ENCODE peak calls at places on chromosomes 13 and 19, in five cellular contexts. One of them, this sample, is unnamed.

GRCh38 chr19:7784856-7785255 is 21.8 kb downstream of the CLEC4M start:
- DNase-seq in posterior cingulate gyrus: no peak
- DNase-seq in hypothalamus: no peak
- DNase-seq in activated effector memory CD4-positive, alpha-beta T cell treated with anti-CD3 and anti-CD28 coated beads, Interleukin-2, amount 50 U/mL, for 16 hours: no peak
- DNase-seq in mucosa of descending colon: no peak
- DNase-seq in this sample: no peak

GRCh38 chr19:40510526-40511115 is 43.8 kb downstream of the SPTBN4 start:
- DNase-seq in hypothalamus: no peak
- DNase-seq in activated effector memory CD4-positive, alpha-beta T cell treated with anti-CD3 and anti-CD28 coated beads, Interleukin-2, amount 50 U/mL, for 16 hours: no peak
- DNase-seq in posterior cingulate gyrus: no peak
- DNase-seq in mucosa of descending colon: no peak
- DNase-seq in this sample: no peak

GRCh38 chr13:99258210-99258860 is at the start of gene GPR18:
- DNase-seq in hypothalamus: no peak
- DNase-seq in posterior cingulate gyrus: no peak
- DNase-seq in activated effector memory CD4-positive, alpha-beta T cell treated with anti-CD3 and anti-CD28 coated beads, Interleukin-2, amount 50 U/mL, for 16 hours: peak
- DNase-seq in mucosa of descending colon: no peak
- DNase-seq in this sample: no peak

GRCh38 chr13:42064259-42064658 is 15.8 kb downstream of the DGKH start:
- DNase-seq in hypothalamus: no peak
- DNase-seq in posterior cingulate gyrus: no peak
- DNase-seq in mucosa of descending colon: no peak
- DNase-seq in activated effector memory CD4-positive, alpha-beta T cell treated with anti-CD3 and anti-CD28 coated beads, Interleukin-2, amount 50 U/mL, for 16 hours: no peak
- DNase-seq in this sample: no peak

GRCh38 chr13:26255717-26256277 is 1.9 kb downstream of the CDK8 start:
- DNase-seq in posterior cingulate gyrus: no peak
- DNase-seq in mucosa of descending colon: no peak
- DNase-seq in hypothalamus: no peak
- DNase-seq in activated effector memory CD4-positive, alpha-beta T cell treated with anti-CD3 and anti-CD28 coated beads, Interleukin-2, amount 50 U/mL, for 16 hours: no peak
- DNase-seq in this sample: no peak

GRCh38 chr13:107866007-107866665 is 349.2 kb downstream of the LIG4 start:
- DNase-seq in posterior cingulate gyrus: peak
- DNase-seq in activated effector memory CD4-positive, alpha-beta T cell treated with anti-CD3 and anti-CD28 coated beads, Interleukin-2, amount 50 U/mL, for 16 hours: no peak
- DNase-seq in mucosa of descending colon: peak
- DNase-seq in hypothalamus: no peak
- DNase-seq in this sample: no peak

GRCh38 chr19:12156254-12157058 is at the start of gene ZNF625:
- DNase-seq in mucosa of descending colon: peak
- DNase-seq in activated effector memory CD4-positive, alpha-beta T cell treated with anti-CD3 and anti-CD28 coated beads, Interleukin-2, amount 50 U/mL, for 16 hours: peak
- DNase-seq in posterior cingulate gyrus: peak
- DNase-seq in hypothalamus: peak
- DNase-seq in this sample: peak

GRCh38 chr19:8361921-8362793 is 1.8 kb upstream of the ANGPTL4 start:
- DNase-seq in hypothalamus: peak
- DNase-seq in posterior cingulate gyrus: peak
- DNase-seq in mucosa of descending colon: peak
- DNase-seq in activated effector memory CD4-positive, alpha-beta T cell treated with anti-CD3 and anti-CD28 coated beads, Interleukin-2, amount 50 U/mL, for 16 hours: no peak
- DNase-seq in this sample: peak

GRCh38 chr13:51221108-51221507 is 1.1 kb upstream of the FAM124A start:
- DNase-seq in activated effector memory CD4-positive, alpha-beta T cell treated with anti-CD3 and anti-CD28 coated beads, Interleukin-2, amount 50 U/mL, for 16 hours: no peak
- DNase-seq in posterior cingulate gyrus: no peak
- DNase-seq in hypothalamus: no peak
- DNase-seq in mucosa of descending colon: no peak
- DNase-seq in this sample: no peak

GRCh38 chr13:110128546-110128945 is 178.4 kb downstream of the COL4A1 start:
- DNase-seq in mucosa of descending colon: no peak
- DNase-seq in activated effector memory CD4-positive, alpha-beta T cell treated with anti-CD3 and anti-CD28 coated beads, Interleukin-2, amount 50 U/mL, for 16 hours: no peak
- DNase-seq in hypothalamus: no peak
- DNase-seq in posterior cingulate gyrus: no peak
- DNase-seq in this sample: no peak

GRCh38 chr13:49569993-49570689 is 15.2 kb downstream of the RCBTB1 start:
- DNase-seq in hypothalamus: no peak
- DNase-seq in posterior cingulate gyrus: no peak
- DNase-seq in activated effector memory CD4-positive, alpha-beta T cell treated with anti-CD3 and anti-CD28 coated beads, Interleukin-2, amount 50 U/mL, for 16 hours: no peak
- DNase-seq in mucosa of descending colon: no peak
- DNase-seq in this sample: no peak

GRCh38 chr13:24159921-24160324 is 597 bp upstream of the SPATA13 start:
- DNase-seq in hypothalamus: no peak
- DNase-seq in posterior cingulate gyrus: no peak
- DNase-seq in mucosa of descending colon: no peak
- DNase-seq in activated effector memory CD4-positive, alpha-beta T cell treated with anti-CD3 and anti-CD28 coated beads, Interleukin-2, amount 50 U/mL, for 16 hours: no peak
- DNase-seq in this sample: peak

GRCh38 chr13:99873141-99873540 is 98.4 kb downstream of the ZIC5 start:
- DNase-seq in posterior cingulate gyrus: no peak
- DNase-seq in mucosa of descending colon: no peak
- DNase-seq in hypothalamus: no peak
- DNase-seq in activated effector memory CD4-positive, alpha-beta T cell treated with anti-CD3 and anti-CD28 coated beads, Interleukin-2, amount 50 U/mL, for 16 hours: no peak
- DNase-seq in this sample: no peak

GRCh38 chr13:90453342-90453741 is 894.1 kb upstream of the MIR17HG start:
- DNase-seq in activated effector memory CD4-positive, alpha-beta T cell treated with anti-CD3 and anti-CD28 coated beads, Interleukin-2, amount 50 U/mL, for 16 hours: no peak
- DNase-seq in posterior cingulate gyrus: no peak
- DNase-seq in mucosa of descending colon: no peak
- DNase-seq in hypothalamus: no peak
- DNase-seq in this sample: no peak

GRCh38 chr13:77492982-77493381 is 42.5 kb upstream of the SCEL start:
- DNase-seq in mucosa of descending colon: no peak
- DNase-seq in activated effector memory CD4-positive, alpha-beta T cell treated with anti-CD3 and anti-CD28 coated beads, Interleukin-2, amount 50 U/mL, for 16 hours: no peak
- DNase-seq in posterior cingulate gyrus: no peak
- DNase-seq in hypothalamus: no peak
- DNase-seq in this sample: no peak

GRCh38 chr13:62049992-62050391 is 634.3 kb upstream of the PCDH20 start:
- DNase-seq in hypothalamus: no peak
- DNase-seq in mucosa of descending colon: no peak
- DNase-seq in posterior cingulate gyrus: no peak
- DNase-seq in activated effector memory CD4-positive, alpha-beta T cell treated with anti-CD3 and anti-CD28 coated beads, Interleukin-2, amount 50 U/mL, for 16 hours: no peak
- DNase-seq in this sample: no peak

GRCh38 chr13:24650157-24650556 is 30.1 kb upstream of the ATP12A start:
- DNase-seq in activated effector memory CD4-positive, alpha-beta T cell treated with anti-CD3 and anti-CD28 coated beads, Interleukin-2, amount 50 U/mL, for 16 hours: no peak
- DNase-seq in mucosa of descending colon: no peak
- DNase-seq in hypothalamus: no peak
- DNase-seq in posterior cingulate gyrus: no peak
- DNase-seq in this sample: no peak

GRCh38 chr19:15371119-15371518 is 8.5 kb downstream of the AKAP8 start:
- DNase-seq in mucosa of descending colon: peak
- DNase-seq in activated effector memory CD4-positive, alpha-beta T cell treated with anti-CD3 and anti-CD28 coated beads, Interleukin-2, amount 50 U/mL, for 16 hours: no peak
- DNase-seq in hypothalamus: no peak
- DNase-seq in posterior cingulate gyrus: no peak
- DNase-seq in this sample: peak

GRCh38 chr13:22040810-22041364 is 370.0 kb downstream of the FGF9 start:
- DNase-seq in posterior cingulate gyrus: no peak
- DNase-seq in mucosa of descending colon: no peak
- DNase-seq in activated effector memory CD4-positive, alpha-beta T cell treated with anti-CD3 and anti-CD28 coated beads, Interleukin-2, amount 50 U/mL, for 16 hours: no peak
- DNase-seq in hypothalamus: no peak
- DNase-seq in this sample: no peak

GRCh38 chr13:75467009-75467728 is 14.8 kb downstream of the TBC1D4 start:
- DNase-seq in mucosa of descending colon: no peak
- DNase-seq in posterior cingulate gyrus: no peak
- DNase-seq in activated effector memory CD4-positive, alpha-beta T cell treated with anti-CD3 and anti-CD28 coated beads, Interleukin-2, amount 50 U/mL, for 16 hours: no peak
- DNase-seq in hypothalamus: no peak
- DNase-seq in this sample: no peak

GRCh38 chr19:351976-352625 is 7.5 kb upstream of the MIER2 start:
- DNase-seq in mucosa of descending colon: no peak
- DNase-seq in posterior cingulate gyrus: no peak
- DNase-seq in hypothalamus: no peak
- DNase-seq in activated effector memory CD4-positive, alpha-beta T cell treated with anti-CD3 and anti-CD28 coated beads, Interleukin-2, amount 50 U/mL, for 16 hours: no peak
- DNase-seq in this sample: peak

GRCh38 chr13:50511877-50512332 is 331.6 kb downstream of the DLEU7 start:
- DNase-seq in activated effector memory CD4-positive, alpha-beta T cell treated with anti-CD3 and anti-CD28 coated beads, Interleukin-2, amount 50 U/mL, for 16 hours: no peak
- DNase-seq in hypothalamus: no peak
- DNase-seq in posterior cingulate gyrus: no peak
- DNase-seq in mucosa of descending colon: no peak
- DNase-seq in this sample: no peak

GRCh38 chr19:11261431-11261901 is 858 bp downstream of the DOCK6 start:
- DNase-seq in mucosa of descending colon: no peak
- DNase-seq in hypothalamus: no peak
- DNase-seq in posterior cingulate gyrus: no peak
- DNase-seq in activated effector memory CD4-positive, alpha-beta T cell treated with anti-CD3 and anti-CD28 coated beads, Interleukin-2, amount 50 U/mL, for 16 hours: no peak
- DNase-seq in this sample: no peak

GRCh38 chr13:110331362-110331761 is 24.3 kb downstream of the COL4A2 start:
- DNase-seq in activated effector memory CD4-positive, alpha-beta T cell treated with anti-CD3 and anti-CD28 coated beads, Interleukin-2, amount 50 U/mL, for 16 hours: no peak
- DNase-seq in posterior cingulate gyrus: no peak
- DNase-seq in hypothalamus: no peak
- DNase-seq in mucosa of descending colon: no peak
- DNase-seq in this sample: no peak

GRCh38 chr19:16370671-16371391 is 46.2 kb downstream of the KLF2 start:
- DNase-seq in hypothalamus: no peak
- DNase-seq in mucosa of descending colon: peak
- DNase-seq in activated effector memory CD4-positive, alpha-beta T cell treated with anti-CD3 and anti-CD28 coated beads, Interleukin-2, amount 50 U/mL, for 16 hours: peak
- DNase-seq in posterior cingulate gyrus: no peak
- DNase-seq in this sample: peak

GRCh38 chr13:51785592-51786424 is 18.2 kb downstream of the DHRS12 start:
- DNase-seq in mucosa of descending colon: no peak
- DNase-seq in activated effector memory CD4-positive, alpha-beta T cell treated with anti-CD3 and anti-CD28 coated beads, Interleukin-2, amount 50 U/mL, for 16 hours: no peak
- DNase-seq in hypothalamus: no peak
- DNase-seq in posterior cingulate gyrus: no peak
- DNase-seq in this sample: no peak

GRCh38 chr13:51262501-51263211 is 40.5 kb downstream of the FAM124A start:
- DNase-seq in activated effector memory CD4-positive, alpha-beta T cell treated with anti-CD3 and anti-CD28 coated beads, Interleukin-2, amount 50 U/mL, for 16 hours: no peak
- DNase-seq in mucosa of descending colon: no peak
- DNase-seq in posterior cingulate gyrus: no peak
- DNase-seq in hypothalamus: no peak
- DNase-seq in this sample: no peak

GRCh38 chr19:5246554-5247155 is 94.0 kb downstream of the PTPRS start:
- DNase-seq in posterior cingulate gyrus: no peak
- DNase-seq in hypothalamus: no peak
- DNase-seq in mucosa of descending colon: no peak
- DNase-seq in activated effector memory CD4-positive, alpha-beta T cell treated with anti-CD3 and anti-CD28 coated beads, Interleukin-2, amount 50 U/mL, for 16 hours: no peak
- DNase-seq in this sample: no peak

GRCh38 chr13:79271616-79272015 is 134.4 kb downstream of the RBM26 start:
- DNase-seq in activated effector memory CD4-positive, alpha-beta T cell treated with anti-CD3 and anti-CD28 coated beads, Interleukin-2, amount 50 U/mL, for 16 hours: no peak
- DNase-seq in posterior cingulate gyrus: no peak
- DNase-seq in mucosa of descending colon: no peak
- DNase-seq in hypothalamus: no peak
- DNase-seq in this sample: no peak

GRCh38 chr19:35076026-35076370 is 34.5 kb downstream of the HPN start:
- DNase-seq in hypothalamus: no peak
- DNase-seq in activated effector memory CD4-positive, alpha-beta T cell treated with anti-CD3 and anti-CD28 coated beads, Interleukin-2, amount 50 U/mL, for 16 hours: no peak
- DNase-seq in posterior cingulate gyrus: no peak
- DNase-seq in mucosa of descending colon: no peak
- DNase-seq in this sample: no peak

GRCh38 chr19:52786078-52786463 is 520 bp downstream of the ZNF600 start:
- DNase-seq in posterior cingulate gyrus: no peak
- DNase-seq in activated effector memory CD4-positive, alpha-beta T cell treated with anti-CD3 and anti-CD28 coated beads, Interleukin-2, amount 50 U/mL, for 16 hours: no peak
- DNase-seq in hypothalamus: no peak
- DNase-seq in mucosa of descending colon: peak
- DNase-seq in this sample: peak

GRCh38 chr19:4061178-4061682 is 5.5 kb downstream of the ZBTB7A start:
- DNase-seq in hypothalamus: no peak
- DNase-seq in mucosa of descending colon: peak
- DNase-seq in activated effector memory CD4-positive, alpha-beta T cell treated with anti-CD3 and anti-CD28 coated beads, Interleukin-2, amount 50 U/mL, for 16 hours: peak
- DNase-seq in posterior cingulate gyrus: no peak
- DNase-seq in this sample: peak

GRCh38 chr13:109145631-109146030 is 516.2 kb downstream of the MYO16 start:
- DNase-seq in posterior cingulate gyrus: peak
- DNase-seq in hypothalamus: no peak
- DNase-seq in activated effector memory CD4-positive, alpha-beta T cell treated with anti-CD3 and anti-CD28 coated beads, Interleukin-2, amount 50 U/mL, for 16 hours: no peak
- DNase-seq in mucosa of descending colon: no peak
- DNase-seq in this sample: no peak

GRCh38 chr19:11416346-11417052 is 2.6 kb downstream of the RGL3 start:
- DNase-seq in activated effector memory CD4-positive, alpha-beta T cell treated with anti-CD3 and anti-CD28 coated beads, Interleukin-2, amount 50 U/mL, for 16 hours: no peak
- DNase-seq in hypothalamus: no peak
- DNase-seq in mucosa of descending colon: no peak
- DNase-seq in posterior cingulate gyrus: no peak
- DNase-seq in this sample: no peak

GRCh38 chr19:46471116-46471733 is at the start of gene PNMA8A:
- DNase-seq in hypothalamus: no peak
- DNase-seq in mucosa of descending colon: no peak
- DNase-seq in posterior cingulate gyrus: peak
- DNase-seq in activated effector memory CD4-positive, alpha-beta T cell treated with anti-CD3 and anti-CD28 coated beads, Interleukin-2, amount 50 U/mL, for 16 hours: no peak
- DNase-seq in this sample: peak

GRCh38 chr13:37929308-37929707 is 59.7 kb upstream of the TRPC4 start:
- DNase-seq in hypothalamus: no peak
- DNase-seq in mucosa of descending colon: no peak
- DNase-seq in posterior cingulate gyrus: no peak
- DNase-seq in activated effector memory CD4-positive, alpha-beta T cell treated with anti-CD3 and anti-CD28 coated beads, Interleukin-2, amount 50 U/mL, for 16 hours: no peak
- DNase-seq in this sample: no peak

This sample was measured in spleen.